ENCODE peak calls at places on chromosomes 1 and 21, in nine cellular contexts. One of them, this sample, is unnamed. For H3K36me3, the result is how much of the 10 kb centered on the place peaks cover.

GRCh38 chr1:8911416-8912309 is 33.2 kb upstream of the ENO1 start:
- DNase-seq in mesenchymal stem cell: no peak
- DNase-seq in mammary epithelial cell: peak
- DNase-seq in brain microvascular endothelial cell: no peak
- DNase-seq in hepatocyte: no peak
- DNase-seq in CD4-positive, CD25-positive, alpha-beta regulatory T cell: no peak
- DNase-seq in colonic mucosa: no peak
- DNase-seq in prostate gland: peak
- DNase-seq in heart right ventricle: no peak
- DNase-seq in this sample: peak

GRCh38 chr1:109252167-109252892 is 3.0 kb downstream of the CELSR2 start:
- DNase-seq in hepatocyte: no peak
- DNase-seq in mesenchymal stem cell: no peak
- DNase-seq in brain microvascular endothelial cell: no peak
- DNase-seq in heart right ventricle: no peak
- DNase-seq in colonic mucosa: no peak
- DNase-seq in prostate gland: no peak
- DNase-seq in mammary epithelial cell: no peak
- DNase-seq in CD4-positive, CD25-positive, alpha-beta regulatory T cell: no peak
- DNase-seq in this sample: no peak

GRCh38 chr1:116165572-116165971 is 54.4 kb downstream of the MAB21L3 start:
- DNase-seq in mesenchymal stem cell: no peak
- DNase-seq in brain microvascular endothelial cell: no peak
- DNase-seq in hepatocyte: no peak
- DNase-seq in colonic mucosa: peak
- DNase-seq in CD4-positive, CD25-positive, alpha-beta regulatory T cell: no peak
- DNase-seq in prostate gland: no peak
- DNase-seq in mammary epithelial cell: no peak
- DNase-seq in heart right ventricle: no peak
- DNase-seq in this sample: no peak

GRCh38 chr1:9881838-9882249 is 28.2 kb downstream of the CTNNBIP1 start:
- DNase-seq in colonic mucosa: no peak
- DNase-seq in brain microvascular endothelial cell: peak
- DNase-seq in mammary epithelial cell: peak
- DNase-seq in CD4-positive, CD25-positive, alpha-beta regulatory T cell: no peak
- DNase-seq in heart right ventricle: no peak
- DNase-seq in hepatocyte: no peak
- DNase-seq in mesenchymal stem cell: peak
- DNase-seq in prostate gland: no peak
- DNase-seq in this sample: peak

GRCh38 chr21:39461419-39461818 is 9.6 kb downstream of the SH3BGR start:
- DNase-seq in mesenchymal stem cell: no peak
- DNase-seq in mammary epithelial cell: no peak
- DNase-seq in CD4-positive, CD25-positive, alpha-beta regulatory T cell: peak
- DNase-seq in colonic mucosa: no peak
- DNase-seq in heart right ventricle: no peak
- DNase-seq in prostate gland: no peak
- DNase-seq in brain microvascular endothelial cell: no peak
- DNase-seq in hepatocyte: no peak
- DNase-seq in this sample: no peak

GRCh38 chr1:29639741-29640427 is 403.6 kb downstream of the PTPRU start:
- DNase-seq in mammary epithelial cell: peak
- DNase-seq in mesenchymal stem cell: peak
- DNase-seq in heart right ventricle: no peak
- DNase-seq in prostate gland: no peak
- DNase-seq in brain microvascular endothelial cell: peak
- DNase-seq in CD4-positive, CD25-positive, alpha-beta regulatory T cell: no peak
- DNase-seq in hepatocyte: no peak
- DNase-seq in colonic mucosa: no peak
- DNase-seq in this sample: peak

GRCh38 chr1:41696381-41696780 is 211.9 kb upstream of the EDN2 start:
- DNase-seq in heart right ventricle: no peak
- DNase-seq in CD4-positive, CD25-positive, alpha-beta regulatory T cell: no peak
- DNase-seq in brain microvascular endothelial cell: no peak
- DNase-seq in prostate gland: no peak
- DNase-seq in mesenchymal stem cell: no peak
- DNase-seq in hepatocyte: no peak
- DNase-seq in mammary epithelial cell: no peak
- DNase-seq in colonic mucosa: no peak
- DNase-seq in this sample: no peak

GRCh38 chr1:182069028-182069466 is 7.5 kb upstream of the ZNF648 start:
- DNase-seq in mammary epithelial cell: peak
- DNase-seq in hepatocyte: peak
- DNase-seq in heart right ventricle: peak
- DNase-seq in colonic mucosa: peak
- DNase-seq in brain microvascular endothelial cell: no peak
- DNase-seq in mesenchymal stem cell: peak
- DNase-seq in CD4-positive, CD25-positive, alpha-beta regulatory T cell: no peak
- DNase-seq in prostate gland: peak
- DNase-seq in this sample: peak

GRCh38 chr1:48876221-48876785 is 99.6 kb upstream of the BEND5 start:
- DNase-seq in prostate gland: no peak
- DNase-seq in mesenchymal stem cell: peak
- DNase-seq in brain microvascular endothelial cell: no peak
- DNase-seq in colonic mucosa: no peak
- DNase-seq in CD4-positive, CD25-positive, alpha-beta regulatory T cell: no peak
- DNase-seq in mammary epithelial cell: peak
- DNase-seq in hepatocyte: peak
- DNase-seq in heart right ventricle: no peak
- DNase-seq in this sample: peak

GRCh38 chr1:213571843-213572242 is 415.9 kb upstream of the PROX1 start:
- DNase-seq in hepatocyte: no peak
- DNase-seq in colonic mucosa: no peak
- DNase-seq in CD4-positive, CD25-positive, alpha-beta regulatory T cell: no peak
- DNase-seq in mesenchymal stem cell: no peak
- DNase-seq in mammary epithelial cell: no peak
- DNase-seq in prostate gland: no peak
- DNase-seq in brain microvascular endothelial cell: no peak
- DNase-seq in heart right ventricle: no peak
- DNase-seq in this sample: no peak

GRCh38 chr1:33971913-33972312 is 108.0 kb downstream of the HMGB4 start:
- DNase-seq in CD4-positive, CD25-positive, alpha-beta regulatory T cell: no peak
- DNase-seq in prostate gland: no peak
- DNase-seq in colonic mucosa: no peak
- DNase-seq in brain microvascular endothelial cell: no peak
- DNase-seq in hepatocyte: no peak
- DNase-seq in mammary epithelial cell: no peak
- DNase-seq in heart right ventricle: no peak
- DNase-seq in mesenchymal stem cell: no peak
- DNase-seq in this sample: no peak

GRCh38 chr1:21669287-21670058 is at the start of gene RAP1GAP:
- DNase-seq in colonic mucosa: peak
- DNase-seq in brain microvascular endothelial cell: no peak
- DNase-seq in mesenchymal stem cell: peak
- DNase-seq in heart right ventricle: no peak
- DNase-seq in hepatocyte: peak
- DNase-seq in prostate gland: peak
- DNase-seq in CD4-positive, CD25-positive, alpha-beta regulatory T cell: peak
- DNase-seq in mammary epithelial cell: no peak
- DNase-seq in this sample: no peak

GRCh38 chr1:5994713-5995621 is 2.7 kb upstream of the NPHP4 start:
- DNase-seq in colonic mucosa: peak
- DNase-seq in heart right ventricle: no peak
- DNase-seq in CD4-positive, CD25-positive, alpha-beta regulatory T cell: peak
- DNase-seq in brain microvascular endothelial cell: no peak
- DNase-seq in mammary epithelial cell: no peak
- DNase-seq in hepatocyte: no peak
- DNase-seq in mesenchymal stem cell: no peak
- DNase-seq in prostate gland: no peak
- DNase-seq in this sample: no peak

GRCh38 chr1:221887091-221887746 is 145.3 kb upstream of the DUSP10 start:
- DNase-seq in brain microvascular endothelial cell: peak
- DNase-seq in colonic mucosa: peak
- DNase-seq in prostate gland: peak
- DNase-seq in hepatocyte: peak
- DNase-seq in mammary epithelial cell: peak
- DNase-seq in heart right ventricle: peak
- DNase-seq in CD4-positive, CD25-positive, alpha-beta regulatory T cell: no peak
- DNase-seq in mesenchymal stem cell: peak
- DNase-seq in this sample: peak

GRCh38 chr1:55120538-55120937 is 81.2 kb downstream of the PCSK9 start:
- DNase-seq in prostate gland: no peak
- DNase-seq in hepatocyte: no peak
- DNase-seq in mammary epithelial cell: peak
- DNase-seq in colonic mucosa: no peak
- DNase-seq in brain microvascular endothelial cell: no peak
- DNase-seq in heart right ventricle: no peak
- DNase-seq in mesenchymal stem cell: no peak
- DNase-seq in CD4-positive, CD25-positive, alpha-beta regulatory T cell: no peak
- DNase-seq in this sample: peak
- H3K36me3 ChIP-seq in prostate gland: under half
- H3K36me3 ChIP-seq in hepatocyte: under half
- H3K36me3 ChIP-seq in mammary epithelial cell: under half
- H3K36me3 ChIP-seq in colonic mucosa: under half
- H3K36me3 ChIP-seq in brain microvascular endothelial cell: under half
- H3K36me3 ChIP-seq in heart right ventricle: half or more
- H3K36me3 ChIP-seq in mesenchymal stem cell: half or more
- H3K36me3 ChIP-seq in CD4-positive, CD25-positive, alpha-beta regulatory T cell: half or more
- H3K36me3 ChIP-seq in this sample: under half

GRCh38 chr1:30977105-30977504 is 68.5 kb upstream of the SDC3 start:
- DNase-seq in heart right ventricle: no peak
- DNase-seq in CD4-positive, CD25-positive, alpha-beta regulatory T cell: no peak
- DNase-seq in prostate gland: no peak
- DNase-seq in hepatocyte: no peak
- DNase-seq in mammary epithelial cell: peak
- DNase-seq in brain microvascular endothelial cell: peak
- DNase-seq in colonic mucosa: no peak
- DNase-seq in mesenchymal stem cell: peak
- DNase-seq in this sample: peak
- H3K36me3 ChIP-seq in heart right ventricle: under half
- H3K36me3 ChIP-seq in CD4-positive, CD25-positive, alpha-beta regulatory T cell: half or more
- H3K36me3 ChIP-seq in prostate gland: under half
- H3K36me3 ChIP-seq in hepatocyte: under half
- H3K36me3 ChIP-seq in mammary epithelial cell: under half
- H3K36me3 ChIP-seq in brain microvascular endothelial cell: under half
- H3K36me3 ChIP-seq in colonic mucosa: under half
- H3K36me3 ChIP-seq in mesenchymal stem cell: half or more
- H3K36me3 ChIP-seq in this sample: under half

GRCh38 chr1:159827102-159827490 is 423 bp downstream of the SLAMF8 start:
- DNase-seq in hepatocyte: no peak
- DNase-seq in mammary epithelial cell: no peak
- DNase-seq in CD4-positive, CD25-positive, alpha-beta regulatory T cell: no peak
- DNase-seq in brain microvascular endothelial cell: no peak
- DNase-seq in mesenchymal stem cell: no peak
- DNase-seq in colonic mucosa: no peak
- DNase-seq in heart right ventricle: no peak
- DNase-seq in prostate gland: no peak
- DNase-seq in this sample: no peak

GRCh38 chr1:159826436-159827101 is at the start of gene SLAMF8:
- DNase-seq in heart right ventricle: peak
- DNase-seq in brain microvascular endothelial cell: no peak
- DNase-seq in mesenchymal stem cell: no peak
- DNase-seq in prostate gland: no peak
- DNase-seq in mammary epithelial cell: no peak
- DNase-seq in hepatocyte: no peak
- DNase-seq in colonic mucosa: peak
- DNase-seq in CD4-positive, CD25-positive, alpha-beta regulatory T cell: peak
- DNase-seq in this sample: no peak

GRCh38 chr1:159825564-159825963 is 1.1 kb upstream of the SLAMF8 start:
- DNase-seq in mammary epithelial cell: no peak
- DNase-seq in hepatocyte: no peak
- DNase-seq in brain microvascular endothelial cell: no peak
- DNase-seq in CD4-positive, CD25-positive, alpha-beta regulatory T cell: no peak
- DNase-seq in colonic mucosa: no peak
- DNase-seq in mesenchymal stem cell: no peak
- DNase-seq in prostate gland: no peak
- DNase-seq in heart right ventricle: no peak
- DNase-seq in this sample: no peak

GRCh38 chr1:159821171-159821867 is 5.4 kb upstream of the SLAMF8 start:
- DNase-seq in mesenchymal stem cell: no peak
- DNase-seq in CD4-positive, CD25-positive, alpha-beta regulatory T cell: no peak
- DNase-seq in heart right ventricle: no peak
- DNase-seq in colonic mucosa: no peak
- DNase-seq in brain microvascular endothelial cell: no peak
- DNase-seq in hepatocyte: no peak
- DNase-seq in prostate gland: no peak
- DNase-seq in mammary epithelial cell: no peak
- DNase-seq in this sample: no peak

GRCh38 chr1:159823401-159823800 is 3.3 kb upstream of the SLAMF8 start:
- DNase-seq in CD4-positive, CD25-positive, alpha-beta regulatory T cell: no peak
- DNase-seq in colonic mucosa: no peak
- DNase-seq in mesenchymal stem cell: no peak
- DNase-seq in mammary epithelial cell: no peak
- DNase-seq in heart right ventricle: no peak
- DNase-seq in prostate gland: no peak
- DNase-seq in hepatocyte: no peak
- DNase-seq in brain microvascular endothelial cell: no peak
- DNase-seq in this sample: no peak
- H3K36me3 ChIP-seq in CD4-positive, CD25-positive, alpha-beta regulatory T cell: under half
- H3K36me3 ChIP-seq in colonic mucosa: under half
- H3K36me3 ChIP-seq in mesenchymal stem cell: under half
- H3K36me3 ChIP-seq in mammary epithelial cell: under half
- H3K36me3 ChIP-seq in heart right ventricle: under half
- H3K36me3 ChIP-seq in prostate gland: under half
- H3K36me3 ChIP-seq in hepatocyte: under half
- H3K36me3 ChIP-seq in brain microvascular endothelial cell: under half
- H3K36me3 ChIP-seq in this sample: under half

GRCh38 chr1:172603816-172604215 is 55.1 kb upstream of the FASLG start:
- DNase-seq in colonic mucosa: no peak
- DNase-seq in CD4-positive, CD25-positive, alpha-beta regulatory T cell: no peak
- DNase-seq in mesenchymal stem cell: no peak
- DNase-seq in heart right ventricle: no peak
- DNase-seq in brain microvascular endothelial cell: no peak
- DNase-seq in mammary epithelial cell: no peak
- DNase-seq in prostate gland: no peak
- DNase-seq in hepatocyte: no peak
- DNase-seq in this sample: no peak

GRCh38 chr1:172600615-172601014 is 58.3 kb upstream of the FASLG start:
- DNase-seq in prostate gland: no peak
- DNase-seq in colonic mucosa: no peak
- DNase-seq in mammary epithelial cell: no peak
- DNase-seq in CD4-positive, CD25-positive, alpha-beta regulatory T cell: no peak
- DNase-seq in hepatocyte: no peak
- DNase-seq in heart right ventricle: no peak
- DNase-seq in mesenchymal stem cell: no peak
- DNase-seq in brain microvascular endothelial cell: no peak
- DNase-seq in this sample: no peak

GRCh38 chr1:172599912-172600311 is 59.0 kb upstream of the FASLG start:
- DNase-seq in heart right ventricle: no peak
- DNase-seq in colonic mucosa: no peak
- DNase-seq in brain microvascular endothelial cell: no peak
- DNase-seq in prostate gland: no peak
- DNase-seq in mammary epithelial cell: peak
- DNase-seq in CD4-positive, CD25-positive, alpha-beta regulatory T cell: no peak
- DNase-seq in hepatocyte: no peak
- DNase-seq in mesenchymal stem cell: no peak
- DNase-seq in this sample: peak

GRCh38 chr1:172601046-172601630 is 57.8 kb upstream of the FASLG start:
- DNase-seq in prostate gland: no peak
- DNase-seq in mesenchymal stem cell: no peak
- DNase-seq in CD4-positive, CD25-positive, alpha-beta regulatory T cell: no peak
- DNase-seq in heart right ventricle: no peak
- DNase-seq in brain microvascular endothelial cell: no peak
- DNase-seq in colonic mucosa: no peak
- DNase-seq in hepatocyte: no peak
- DNase-seq in mammary epithelial cell: no peak
- DNase-seq in this sample: no peak

GRCh38 chr1:172602706-172603105 is 56.2 kb upstream of the FASLG start:
- DNase-seq in mesenchymal stem cell: no peak
- DNase-seq in heart right ventricle: no peak
- DNase-seq in hepatocyte: no peak
- DNase-seq in prostate gland: no peak
- DNase-seq in colonic mucosa: no peak
- DNase-seq in mammary epithelial cell: no peak
- DNase-seq in CD4-positive, CD25-positive, alpha-beta regulatory T cell: no peak
- DNase-seq in brain microvascular endothelial cell: no peak
- DNase-seq in this sample: no peak
- H3K36me3 ChIP-seq in mesenchymal stem cell: half or more
- H3K36me3 ChIP-seq in heart right ventricle: under half
- H3K36me3 ChIP-seq in hepatocyte: under half
- H3K36me3 ChIP-seq in prostate gland: under half
- H3K36me3 ChIP-seq in colonic mucosa: under half
- H3K36me3 ChIP-seq in mammary epithelial cell: under half
- H3K36me3 ChIP-seq in CD4-positive, CD25-positive, alpha-beta regulatory T cell: under half
- H3K36me3 ChIP-seq in brain microvascular endothelial cell: under half
- H3K36me3 ChIP-seq in this sample: under half

This sample was measured in bronchial epithelial cell.